ENCODE peak calls at places on chromosomes 16 and 17, in six cellular contexts. One of them, this sample, is unnamed.

GRCh38 chr17:44672479-44673093 is 16.3 kb downstream of the MEIOC start:
- DNase-seq in NCI-H774: no peak
- DNase-seq in erythroblast: peak
- DNase-seq in HAP-1: peak
- DNase-seq in hepatic stellate cell: no peak
- DNase-seq in Kasumi-1: peak
- DNase-seq in this sample: peak

GRCh38 chr16:28491080-28491969 is 549 bp downstream of the CLN3 start:
- DNase-seq in Kasumi-1: peak
- DNase-seq in erythroblast: peak
- DNase-seq in hepatic stellate cell: no peak
- DNase-seq in HAP-1: peak
- DNase-seq in NCI-H774: no peak
- DNase-seq in this sample: peak

GRCh38 chr17:40461036-40461721 is 17.9 kb downstream of the IGFBP4 start:
- DNase-seq in erythroblast: no peak
- DNase-seq in hepatic stellate cell: no peak
- DNase-seq in Kasumi-1: no peak
- DNase-seq in HAP-1: no peak
- DNase-seq in NCI-H774: no peak
- DNase-seq in this sample: no peak

GRCh38 chr17:75019710-75020109 is 7.2 kb downstream of the MRPL58 start:
- DNase-seq in NCI-H774: no peak
- DNase-seq in HAP-1: peak
- DNase-seq in erythroblast: no peak
- DNase-seq in Kasumi-1: no peak
- DNase-seq in hepatic stellate cell: no peak
- DNase-seq in this sample: no peak

GRCh38 chr17:57420674-57421392 is 164.5 kb downstream of the MSI2 start:
- DNase-seq in Kasumi-1: no peak
- DNase-seq in erythroblast: peak
- DNase-seq in NCI-H774: peak
- DNase-seq in HAP-1: no peak
- DNase-seq in hepatic stellate cell: no peak
- DNase-seq in this sample: no peak

GRCh38 chr16:88430524-88431446 is 22.3 kb upstream of the ZFPM1 start:
- DNase-seq in Kasumi-1: peak
- DNase-seq in NCI-H774: no peak
- DNase-seq in hepatic stellate cell: no peak
- DNase-seq in erythroblast: no peak
- DNase-seq in HAP-1: no peak
- DNase-seq in this sample: no peak

GRCh38 chr17:42895185-42895555 is 5.4 kb upstream of the G6PC1 start:
- DNase-seq in hepatic stellate cell: peak
- DNase-seq in Kasumi-1: peak
- DNase-seq in erythroblast: no peak
- DNase-seq in HAP-1: no peak
- DNase-seq in NCI-H774: no peak
- DNase-seq in this sample: peak

GRCh38 chr17:20010099-20010863 is 1.1 kb downstream of the SPECC1 start:
- DNase-seq in Kasumi-1: peak
- DNase-seq in erythroblast: peak
- DNase-seq in NCI-H774: no peak
- DNase-seq in hepatic stellate cell: peak
- DNase-seq in HAP-1: peak
- DNase-seq in this sample: peak

GRCh38 chr16:51359141-51359960 is 208.3 kb upstream of the SALL1 start:
- DNase-seq in erythroblast: no peak
- DNase-seq in Kasumi-1: no peak
- DNase-seq in NCI-H774: no peak
- DNase-seq in HAP-1: no peak
- DNase-seq in hepatic stellate cell: no peak
- DNase-seq in this sample: peak

GRCh38 chr17:55763856-55764255 is 13.0 kb downstream of the PCTP start:
- DNase-seq in NCI-H774: no peak
- DNase-seq in hepatic stellate cell: no peak
- DNase-seq in HAP-1: no peak
- DNase-seq in Kasumi-1: peak
- DNase-seq in erythroblast: no peak
- DNase-seq in this sample: peak

GRCh38 chr17:1710807-1711553 is 803 bp upstream of the TLCD2 start:
- DNase-seq in NCI-H774: no peak
- DNase-seq in HAP-1: no peak
- DNase-seq in erythroblast: no peak
- DNase-seq in hepatic stellate cell: no peak
- DNase-seq in Kasumi-1: no peak
- DNase-seq in this sample: no peak

GRCh38 chr17:1690544-1691221 is 6.0 kb upstream of the PRPF8 start:
- DNase-seq in Kasumi-1: no peak
- DNase-seq in HAP-1: no peak
- DNase-seq in erythroblast: no peak
- DNase-seq in hepatic stellate cell: no peak
- DNase-seq in NCI-H774: no peak
- DNase-seq in this sample: no peak

GRCh38 chr17:1965556-1966273 is 59.4 kb downstream of the RTN4RL1 start:
- DNase-seq in HAP-1: peak
- DNase-seq in erythroblast: no peak
- DNase-seq in hepatic stellate cell: no peak
- DNase-seq in NCI-H774: no peak
- DNase-seq in Kasumi-1: no peak
- DNase-seq in this sample: no peak

GRCh38 chr17:57861000-57861736 is 11.3 kb upstream of the MRPS23 start:
- DNase-seq in Kasumi-1: peak
- DNase-seq in hepatic stellate cell: peak
- DNase-seq in NCI-H774: no peak
- DNase-seq in HAP-1: no peak
- DNase-seq in erythroblast: peak
- DNase-seq in this sample: peak

GRCh38 chr16:87538594-87538993 is 45.8 kb upstream of the ZCCHC14 start:
- DNase-seq in NCI-H774: no peak
- DNase-seq in HAP-1: no peak
- DNase-seq in Kasumi-1: no peak
- DNase-seq in erythroblast: no peak
- DNase-seq in hepatic stellate cell: no peak
- DNase-seq in this sample: no peak

GRCh38 chr16:86884256-86884655 is 305.9 kb downstream of the FOXL1 start:
- DNase-seq in NCI-H774: no peak
- DNase-seq in erythroblast: no peak
- DNase-seq in Kasumi-1: no peak
- DNase-seq in HAP-1: no peak
- DNase-seq in hepatic stellate cell: no peak
- DNase-seq in this sample: no peak

GRCh38 chr17:1972429-1973160 is 52.5 kb downstream of the RTN4RL1 start:
- DNase-seq in hepatic stellate cell: peak
- DNase-seq in HAP-1: no peak
- DNase-seq in NCI-H774: no peak
- DNase-seq in Kasumi-1: no peak
- DNase-seq in erythroblast: no peak
- DNase-seq in this sample: peak

GRCh38 chr17:58595194-58595792 is 80.9 kb upstream of the MTMR4 start:
- DNase-seq in erythroblast: peak
- DNase-seq in HAP-1: no peak
- DNase-seq in Kasumi-1: no peak
- DNase-seq in NCI-H774: no peak
- DNase-seq in hepatic stellate cell: no peak
- DNase-seq in this sample: no peak

GRCh38 chr17:42618442-42619150 is 9.1 kb downstream of the TUBG1 start:
- DNase-seq in HAP-1: no peak
- DNase-seq in NCI-H774: peak
- DNase-seq in Kasumi-1: no peak
- DNase-seq in hepatic stellate cell: no peak
- DNase-seq in erythroblast: peak
- DNase-seq in this sample: peak

GRCh38 chr16:3979518-3979917 is 99.0 kb upstream of the CREBBP start:
- DNase-seq in NCI-H774: no peak
- DNase-seq in HAP-1: no peak
- DNase-seq in hepatic stellate cell: no peak
- DNase-seq in Kasumi-1: no peak
- DNase-seq in erythroblast: no peak
- DNase-seq in this sample: no peak

GRCh38 chr16:89478576-89479221 is 11.7 kb downstream of the ANKRD11 start:
- DNase-seq in Kasumi-1: no peak
- DNase-seq in HAP-1: no peak
- DNase-seq in erythroblast: no peak
- DNase-seq in NCI-H774: no peak
- DNase-seq in hepatic stellate cell: peak
- DNase-seq in this sample: peak

GRCh38 chr16:88901718-88902337 is 35.4 kb upstream of the PABPN1L start:
- DNase-seq in hepatic stellate cell: no peak
- DNase-seq in Kasumi-1: no peak
- DNase-seq in HAP-1: no peak
- DNase-seq in NCI-H774: no peak
- DNase-seq in erythroblast: no peak
- DNase-seq in this sample: no peak

GRCh38 chr17:5971969-5972368 is 98.2 kb upstream of the WSCD1 start:
- DNase-seq in Kasumi-1: no peak
- DNase-seq in NCI-H774: peak
- DNase-seq in HAP-1: no peak
- DNase-seq in erythroblast: no peak
- DNase-seq in hepatic stellate cell: no peak
- DNase-seq in this sample: no peak

GRCh38 chr17:42246515-42246914 is 29.7 kb downstream of the STAT5B start:
- DNase-seq in hepatic stellate cell: no peak
- DNase-seq in NCI-H774: no peak
- DNase-seq in erythroblast: no peak
- DNase-seq in HAP-1: no peak
- DNase-seq in Kasumi-1: no peak
- DNase-seq in this sample: no peak

GRCh38 chr16:65936096-65936495 is 430.4 kb upstream of the CDH5 start:
- DNase-seq in HAP-1: no peak
- DNase-seq in hepatic stellate cell: no peak
- DNase-seq in Kasumi-1: no peak
- DNase-seq in NCI-H774: no peak
- DNase-seq in erythroblast: no peak
- DNase-seq in this sample: peak

GRCh38 chr17:64183815-64184397 is 54.0 kb upstream of the ERN1 start:
- DNase-seq in hepatic stellate cell: no peak
- DNase-seq in Kasumi-1: no peak
- DNase-seq in erythroblast: no peak
- DNase-seq in HAP-1: no peak
- DNase-seq in NCI-H774: no peak
- DNase-seq in this sample: peak

GRCh38 chr17:32807577-32807976 is 69.3 kb downstream of the MYO1D start:
- DNase-seq in hepatic stellate cell: no peak
- DNase-seq in NCI-H774: no peak
- DNase-seq in Kasumi-1: no peak
- DNase-seq in erythroblast: no peak
- DNase-seq in HAP-1: no peak
- DNase-seq in this sample: no peak

GRCh38 chr16:383326-384020 is 1.7 kb upstream of the PGAP6 start:
- DNase-seq in NCI-H774: peak
- DNase-seq in erythroblast: no peak
- DNase-seq in Kasumi-1: no peak
- DNase-seq in HAP-1: no peak
- DNase-seq in hepatic stellate cell: no peak
- DNase-seq in this sample: no peak

GRCh38 chr16:21638573-21638975 is 13.8 kb downstream of the IGSF6 start:
- DNase-seq in hepatic stellate cell: no peak
- DNase-seq in HAP-1: no peak
- DNase-seq in NCI-H774: no peak
- DNase-seq in erythroblast: no peak
- DNase-seq in Kasumi-1: no peak
- DNase-seq in this sample: peak

GRCh38 chr17:27552467-27552779 is 78.6 kb upstream of the LGALS9 start:
- DNase-seq in HAP-1: no peak
- DNase-seq in erythroblast: peak
- DNase-seq in NCI-H774: no peak
- DNase-seq in hepatic stellate cell: peak
- DNase-seq in Kasumi-1: no peak
- DNase-seq in this sample: peak

GRCh38 chr17:42135664-42136653 is 13.4 kb downstream of the HSPB9 start:
- DNase-seq in NCI-H774: peak
- DNase-seq in hepatic stellate cell: peak
- DNase-seq in HAP-1: no peak
- DNase-seq in Kasumi-1: peak
- DNase-seq in erythroblast: peak
- DNase-seq in this sample: peak

GRCh38 chr16:57677622-57678369 is 9.7 kb downstream of the ADGRG3 start:
- DNase-seq in Kasumi-1: no peak
- DNase-seq in NCI-H774: no peak
- DNase-seq in HAP-1: no peak
- DNase-seq in hepatic stellate cell: no peak
- DNase-seq in erythroblast: no peak
- DNase-seq in this sample: no peak

GRCh38 chr16:23535901-23536300 is 21.2 kb downstream of the EARS2 start:
- DNase-seq in HAP-1: no peak
- DNase-seq in erythroblast: no peak
- DNase-seq in NCI-H774: no peak
- DNase-seq in hepatic stellate cell: no peak
- DNase-seq in Kasumi-1: no peak
- DNase-seq in this sample: no peak

GRCh38 chr17:26792486-26792885 is 501.4 kb upstream of the WSB1 start:
- DNase-seq in Kasumi-1: no peak
- DNase-seq in HAP-1: peak
- DNase-seq in hepatic stellate cell: no peak
- DNase-seq in erythroblast: no peak
- DNase-seq in NCI-H774: no peak
- DNase-seq in this sample: peak

GRCh38 chr17:75759457-75759856 is 5.5 kb downstream of the GALK1 start:
- DNase-seq in Kasumi-1: no peak
- DNase-seq in HAP-1: no peak
- DNase-seq in hepatic stellate cell: no peak
- DNase-seq in NCI-H774: no peak
- DNase-seq in erythroblast: no peak
- DNase-seq in this sample: no peak

GRCh38 chr16:72202014-72202413 is 30.1 kb upstream of the PMFBP1 start:
- DNase-seq in erythroblast: no peak
- DNase-seq in NCI-H774: no peak
- DNase-seq in hepatic stellate cell: no peak
- DNase-seq in Kasumi-1: no peak
- DNase-seq in HAP-1: no peak
- DNase-seq in this sample: no peak

GRCh38 chr17:57186231-57187019 is 69.9 kb upstream of the MSI2 start:
- DNase-seq in NCI-H774: no peak
- DNase-seq in hepatic stellate cell: no peak
- DNase-seq in Kasumi-1: no peak
- DNase-seq in HAP-1: no peak
- DNase-seq in erythroblast: no peak
- DNase-seq in this sample: no peak